ENCODE peak calls at places on chromosomes 3 and 15, in four cellular contexts. One of them, this sample, is unnamed.

GRCh38 chr15:48415036-48415886 is 84.0 kb downstream of the DUT start:
- DNase-seq in Karpas-422: no peak
- DNase-seq in activated T-cell treated with anti-CD3 and anti-CD28 coated beads, Interleukin-2, amount 50 U/mL, for 72 hours: no peak
- DNase-seq in EH: peak
- DNase-seq in this sample: peak

GRCh38 chr3:60013241-60013640 is 963.4 kb upstream of the CFAP20DC start:
- DNase-seq in Karpas-422: no peak
- DNase-seq in activated T-cell treated with anti-CD3 and anti-CD28 coated beads, Interleukin-2, amount 50 U/mL, for 72 hours: no peak
- DNase-seq in EH: peak
- DNase-seq in this sample: no peak

GRCh38 chr15:42141246-42141645 is 15.2 kb downstream of the PLA2G4F start:
- DNase-seq in Karpas-422: no peak
- DNase-seq in EH: no peak
- DNase-seq in activated T-cell treated with anti-CD3 and anti-CD28 coated beads, Interleukin-2, amount 50 U/mL, for 72 hours: no peak
- DNase-seq in this sample: no peak

GRCh38 chr15:30791239-30791638 is 112.5 kb upstream of the FAN1 start:
- DNase-seq in Karpas-422: peak
- DNase-seq in activated T-cell treated with anti-CD3 and anti-CD28 coated beads, Interleukin-2, amount 50 U/mL, for 72 hours: no peak
- DNase-seq in EH: peak
- DNase-seq in this sample: peak

GRCh38 chr3:191330309-191330712 is at the start of gene UTS2B:
- DNase-seq in activated T-cell treated with anti-CD3 and anti-CD28 coated beads, Interleukin-2, amount 50 U/mL, for 72 hours: no peak
- DNase-seq in EH: peak
- DNase-seq in Karpas-422: no peak
- DNase-seq in this sample: peak

GRCh38 chr3:58683001-58683845 is 16.6 kb upstream of the FAM3D start:
- DNase-seq in activated T-cell treated with anti-CD3 and anti-CD28 coated beads, Interleukin-2, amount 50 U/mL, for 72 hours: peak
- DNase-seq in EH: peak
- DNase-seq in Karpas-422: no peak
- DNase-seq in this sample: peak

GRCh38 chr3:160675566-160676124 is 1.3 kb upstream of the ARL14 start:
- DNase-seq in EH: no peak
- DNase-seq in activated T-cell treated with anti-CD3 and anti-CD28 coated beads, Interleukin-2, amount 50 U/mL, for 72 hours: no peak
- DNase-seq in Karpas-422: no peak
- DNase-seq in this sample: no peak

GRCh38 chr3:11238880-11239279 is 33.3 kb upstream of the ATG7 start:
- DNase-seq in EH: peak
- DNase-seq in activated T-cell treated with anti-CD3 and anti-CD28 coated beads, Interleukin-2, amount 50 U/mL, for 72 hours: peak
- DNase-seq in Karpas-422: no peak
- DNase-seq in this sample: peak

GRCh38 chr3:40588406-40588805 is 63.6 kb downstream of the ZNF621 start:
- DNase-seq in EH: no peak
- DNase-seq in Karpas-422: peak
- DNase-seq in activated T-cell treated with anti-CD3 and anti-CD28 coated beads, Interleukin-2, amount 50 U/mL, for 72 hours: no peak
- DNase-seq in this sample: no peak

GRCh38 chr3:180401226-180401625 is 200.7 kb upstream of the TTC14 start:
- DNase-seq in Karpas-422: no peak
- DNase-seq in activated T-cell treated with anti-CD3 and anti-CD28 coated beads, Interleukin-2, amount 50 U/mL, for 72 hours: no peak
- DNase-seq in EH: no peak
- DNase-seq in this sample: peak

GRCh38 chr3:126402666-126403302 is 8.1 kb downstream of the CFAP100 start:
- DNase-seq in EH: no peak
- DNase-seq in activated T-cell treated with anti-CD3 and anti-CD28 coated beads, Interleukin-2, amount 50 U/mL, for 72 hours: no peak
- DNase-seq in Karpas-422: no peak
- DNase-seq in this sample: no peak

GRCh38 chr3:128297401-128298138 is 144.3 kb downstream of the EEFSEC start:
- DNase-seq in activated T-cell treated with anti-CD3 and anti-CD28 coated beads, Interleukin-2, amount 50 U/mL, for 72 hours: no peak
- DNase-seq in Karpas-422: no peak
- DNase-seq in EH: peak
- DNase-seq in this sample: peak

GRCh38 chr3:51709675-51710074 is 2.8 kb downstream of the GRM2 start:
- DNase-seq in activated T-cell treated with anti-CD3 and anti-CD28 coated beads, Interleukin-2, amount 50 U/mL, for 72 hours: no peak
- DNase-seq in Karpas-422: no peak
- DNase-seq in EH: no peak
- DNase-seq in this sample: no peak

GRCh38 chr3:9778102-9778501 is 8.4 kb upstream of the CAMK1 start:
- DNase-seq in activated T-cell treated with anti-CD3 and anti-CD28 coated beads, Interleukin-2, amount 50 U/mL, for 72 hours: peak
- DNase-seq in Karpas-422: no peak
- DNase-seq in EH: peak
- DNase-seq in this sample: peak

GRCh38 chr3:134251731-134252391 is 1.2 kb upstream of the RYK start:
- DNase-seq in EH: no peak
- DNase-seq in Karpas-422: no peak
- DNase-seq in activated T-cell treated with anti-CD3 and anti-CD28 coated beads, Interleukin-2, amount 50 U/mL, for 72 hours: no peak
- DNase-seq in this sample: no peak

GRCh38 chr3:177758131-177758530 is 560.8 kb upstream of the TBL1XR1 start:
- DNase-seq in activated T-cell treated with anti-CD3 and anti-CD28 coated beads, Interleukin-2, amount 50 U/mL, for 72 hours: no peak
- DNase-seq in Karpas-422: no peak
- DNase-seq in EH: no peak
- DNase-seq in this sample: no peak

GRCh38 chr3:172094621-172095557 is 55.5 kb downstream of the FNDC3B start:
- DNase-seq in EH: peak
- DNase-seq in activated T-cell treated with anti-CD3 and anti-CD28 coated beads, Interleukin-2, amount 50 U/mL, for 72 hours: peak
- DNase-seq in Karpas-422: no peak
- DNase-seq in this sample: peak

GRCh38 chr3:110419096-110419495 is 652.5 kb upstream of the NECTIN3 start:
- DNase-seq in activated T-cell treated with anti-CD3 and anti-CD28 coated beads, Interleukin-2, amount 50 U/mL, for 72 hours: no peak
- DNase-seq in EH: peak
- DNase-seq in Karpas-422: no peak
- DNase-seq in this sample: peak

GRCh38 chr15:28923726-28924280 is 38.0 kb downstream of the APBA2 start:
- DNase-seq in Karpas-422: no peak
- DNase-seq in EH: no peak
- DNase-seq in activated T-cell treated with anti-CD3 and anti-CD28 coated beads, Interleukin-2, amount 50 U/mL, for 72 hours: no peak
- DNase-seq in this sample: no peak

GRCh38 chr3:153165211-153165815 is 3.3 kb downstream of the RAP2B start:
- DNase-seq in activated T-cell treated with anti-CD3 and anti-CD28 coated beads, Interleukin-2, amount 50 U/mL, for 72 hours: no peak
- DNase-seq in Karpas-422: no peak
- DNase-seq in EH: peak
- DNase-seq in this sample: peak

This sample was measured in EL.